ENCODE peak calls at places on chromosomes 13 and 19, in four cellular contexts. V, N, A and J are unnamed samples.

GRCh38 chr13:28822801-28823200 is 2.7 kb downstream of the MTUS2 start:
- DNase-seq in V (no peak), N (no peak), A (no peak), J (no peak)

GRCh38 chr13:29909975-29910674 is 59.7 kb upstream of the UBL3 start:
- DNase-seq in V (no peak), N (no peak), A (no peak), J (no peak)

GRCh38 chr13:113411216-113412023 is 41.9 kb downstream of the ADPRHL1 start:
- DNase-seq in V (no peak), N (peak), A (peak), J (no peak)

GRCh38 chr13:94331281-94331680 is 148.2 kb downstream of the DCT start:
- DNase-seq in V (no peak), N (no peak), A (no peak), J (no peak)

GRCh38 chr13:25046985-25047660 is 48.8 kb upstream of the PABPC3 start:
- DNase-seq in V (no peak), N (no peak), A (no peak), J (peak)

GRCh38 chr13:104953588-104953987 is 1581.9 kb downstream of the EFNB2 start:
- DNase-seq in V (no peak), N (no peak), A (no peak), J (peak)

GRCh38 chr13:51761638-51762350 is 42.2 kb downstream of the DHRS12 start:
- DNase-seq in V (no peak), N (no peak), A (no peak), J (no peak)

GRCh38 chr13:66424417-66424816 is 805.7 kb downstream of the PCDH9 start:
- DNase-seq in V (no peak), N (no peak), A (no peak), J (no peak)

GRCh38 chr13:74092711-74093110 is 41.5 kb downstream of the KLF12 start:
- DNase-seq in V (no peak), N (no peak), A (no peak), J (no peak)

GRCh38 chr13:101026736-101027398 is 352.3 kb upstream of the TMTC4 start:
- DNase-seq in V (no peak), N (no peak), A (no peak), J (no peak)

GRCh38 chr19:17860331-17860992 is 752 bp downstream of the RPL18A start:
- DNase-seq in V (peak), N (no peak), A (no peak), J (no peak)

GRCh38 chr13:111546921-111547675 is 226.7 kb downstream of the TEX29 start:
- DNase-seq in V (no peak), N (no peak), A (no peak), J (no peak)

GRCh38 chr19:19448238-19448544 is 42.7 kb downstream of the GATAD2A start:
- DNase-seq in V (no peak), N (no peak), A (no peak), J (no peak)

GRCh38 chr13:48431431-48431830 is 18.5 kb upstream of the LPAR6 start:
- DNase-seq in V (no peak), N (no peak), A (peak), J (no peak)

GRCh38 chr13:57925250-57925649 is 293.7 kb downstream of the PCDH17 start:
- DNase-seq in V (no peak), N (no peak), A (no peak), J (no peak)

GRCh38 chr13:20410726-20411125 is 114.9 kb downstream of the CRYL1 start:
- DNase-seq in V (no peak), N (no peak), A (no peak), J (no peak)

GRCh38 chr13:35984776-35985453 is 146.3 kb downstream of the DCLK1 start:
- DNase-seq in V (no peak), N (no peak), A (no peak), J (peak)

GRCh38 chr19:619286-620002 is 13.9 kb downstream of the POLRMT start:
- DNase-seq in V (no peak), N (no peak), A (no peak), J (no peak)

GRCh38 chr19:17435218-17435617 is 13.2 kb downstream of the TMEM221 start:
- DNase-seq in V (no peak), N (no peak), A (no peak), J (no peak)

GRCh38 chr19:4319067-4319718 is 14.8 kb downstream of the FSD1 start:
- DNase-seq in V (no peak), N (no peak), A (no peak), J (peak)

GRCh38 chr19:10603084-10603872 is 16.2 kb upstream of the AP1M2 start:
- DNase-seq in V (peak), N (no peak), A (no peak), J (peak)

GRCh38 chr13:29503041-29503837 is 92.2 kb downstream of the SLC7A1 start:
- DNase-seq in V (peak), N (no peak), A (no peak), J (peak)

GRCh38 chr13:75931116-75931515 is 295.0 kb downstream of the LMO7 start:
- DNase-seq in V (no peak), N (no peak), A (no peak), J (no peak)

GRCh38 chr19:1907563-1908363 is 2.6 kb downstream of the ADAT3 start:
- DNase-seq in V (peak), N (no peak), A (peak), J (no peak)

GRCh38 chr13:114025432-114026127 is 51.7 kb upstream of the C13orf46 start:
- DNase-seq in V (no peak), N (no peak), A (no peak), J (peak)

GRCh38 chr19:1920644-1921043 is 15.4 kb downstream of the ADAT3 start:
- DNase-seq in V (no peak), N (no peak), A (no peak), J (no peak)

GRCh38 chr13:102580552-102581169 is 16.1 kb upstream of the TPP2 start:
- DNase-seq in V (peak), N (peak), A (peak), J (peak)

GRCh38 chr13:78201411-78201810 is 282.8 kb upstream of the EDNRB start:
- DNase-seq in V (no peak), N (no peak), A (no peak), J (no peak)

GRCh38 chr13:33785384-33785783 is 32.6 kb upstream of the RFC3 start:
- DNase-seq in V (peak), N (no peak), A (no peak), J (no peak)
- TF ChIP-seq ELF1 in V (no peak), N (no peak), A (no peak), J (no peak)

GRCh38 chr13:71320452-71320851 is 546.6 kb downstream of the DACH1 start:
- DNase-seq in V (no peak), N (no peak), A (peak), J (no peak)
- TF ChIP-seq ELF1 in V (no peak), N (no peak), A (no peak), J (no peak)

GRCh38 chr19:38734176-38734425 is 10.2 kb downstream of the CAPN12 start:
- DNase-seq in V (no peak), N (no peak), A (no peak), J (no peak)

GRCh38 chr19:38736036-38736412 is 8.2 kb downstream of the CAPN12 start:
- DNase-seq in V (peak), N (no peak), A (no peak), J (peak)

GRCh38 chr19:38735257-38735686 is 9.0 kb downstream of the CAPN12 start:
- DNase-seq in V (peak), N (no peak), A (no peak), J (peak)

GRCh38 chr19:38733493-38734175 is 10.6 kb downstream of the CAPN12 start:
- DNase-seq in V (no peak), N (no peak), A (no peak), J (no peak)

DNA sequence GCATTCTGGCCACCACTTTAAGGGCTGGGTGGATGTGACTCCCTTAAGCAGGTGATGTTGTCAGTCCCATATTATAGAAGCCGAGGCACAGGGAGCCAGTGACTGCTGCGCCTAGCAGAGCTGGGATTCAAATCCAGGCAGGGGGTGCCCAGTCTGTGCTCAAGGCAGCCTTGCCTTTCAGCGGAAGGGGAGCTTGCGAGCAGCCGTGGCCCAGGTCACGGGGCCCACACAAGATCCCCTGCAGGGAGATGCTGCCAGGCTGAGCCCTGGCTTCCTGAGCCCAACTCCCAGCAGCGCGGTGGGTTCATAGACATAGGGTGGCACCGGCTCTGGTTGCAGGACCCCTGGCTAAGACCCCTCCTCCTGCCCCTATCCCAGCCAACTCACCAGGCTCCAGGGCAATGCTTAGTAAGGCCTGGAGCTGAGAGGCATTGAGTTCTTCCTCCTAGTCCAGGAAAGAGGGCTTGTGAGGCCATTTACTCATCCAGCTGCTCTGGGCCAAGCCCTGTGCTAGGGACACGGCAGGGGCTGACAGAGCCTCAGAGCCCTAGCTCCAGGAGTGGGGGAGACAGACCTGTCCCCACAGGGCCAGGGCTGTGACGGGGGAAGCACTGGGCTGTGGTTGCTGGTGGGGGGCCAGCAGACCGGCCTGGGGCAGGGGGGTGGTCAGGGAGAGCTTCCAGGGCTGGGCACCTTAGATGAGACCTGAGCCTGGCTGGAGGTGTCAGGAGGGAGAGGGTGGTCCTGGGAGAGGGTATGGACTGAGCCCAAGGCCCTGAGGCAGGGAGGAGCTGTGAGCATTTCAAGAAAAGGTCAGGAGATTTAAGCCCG is 9.6 kb downstream of the CAPN12 start:
- DNase-seq in V (no peak), N (no peak), A (no peak), J (no peak)
- TF ChIP-seq ELF1 in V (no peak), N (no peak), A (no peak), J (no peak)

GRCh38 chr19:46515879-46516350 is 20.2 kb upstream of the PNMA8B start:
- DNase-seq in V (peak), N (no peak), A (peak), J (peak)
- TF ChIP-seq ELF1 in V (no peak), N (no peak), A (no peak), J (no peak)

DNA sequence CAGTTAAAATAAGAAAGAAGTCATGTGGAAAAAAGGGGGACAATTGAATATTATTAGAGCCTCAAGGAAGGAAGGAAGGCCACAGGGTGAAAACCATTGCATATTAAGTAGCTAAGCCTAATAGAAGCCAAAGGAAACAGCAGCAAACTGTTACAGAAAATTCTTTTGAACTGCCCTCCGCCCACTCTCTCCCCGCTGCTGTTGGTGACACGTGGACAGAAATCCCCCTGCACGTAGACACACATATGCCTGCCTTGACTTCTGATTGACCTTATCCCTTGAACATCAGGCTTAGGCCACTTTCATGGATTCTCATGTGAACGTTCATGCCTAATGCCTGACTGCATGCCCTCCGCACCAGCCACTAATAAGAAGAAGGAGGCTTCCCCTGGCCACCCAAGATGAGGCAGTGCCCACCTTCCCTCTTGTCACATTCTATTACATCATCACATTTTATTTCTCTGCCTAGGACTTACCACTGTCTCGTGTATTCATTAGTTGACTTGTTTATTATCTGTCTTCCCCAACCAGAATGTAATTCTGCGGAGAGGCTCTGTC is 229.2 kb downstream of the KCNRG start:
- DNase-seq in V (no peak), N (no peak), A (peak), J (no peak)
- TF ChIP-seq ELF1 in V (no peak), N (no peak), A (no peak), J (no peak)

GRCh38 chr13:42893346-42893745 is 98.7 kb downstream of the EPSTI1 start:
- DNase-seq in V (no peak), N (no peak), A (no peak), J (no peak)
- TF ChIP-seq ELF1 in V (no peak), N (no peak), A (no peak), J (no peak)

DNA sequence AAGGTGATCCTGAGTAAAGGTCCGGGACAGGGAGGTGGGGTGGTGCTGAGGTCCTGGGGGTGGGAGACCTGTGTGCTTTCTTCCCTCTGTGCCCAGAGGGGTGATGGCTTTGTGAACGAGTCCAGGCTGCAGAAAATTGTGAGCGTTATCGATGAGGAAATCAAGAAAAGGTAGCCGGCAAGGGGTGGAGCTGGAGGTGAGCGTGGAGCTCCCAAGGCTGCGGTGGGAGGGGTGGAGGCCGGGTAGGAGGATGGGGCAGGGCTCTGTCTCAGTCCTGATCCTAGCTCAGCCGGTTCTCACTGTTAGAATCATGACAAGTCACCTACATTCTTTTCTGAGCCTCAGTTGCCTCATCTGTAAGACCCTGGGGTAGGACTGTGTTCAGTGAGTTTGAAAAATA is 4.0 kb downstream of the SELENOV start:
- DNase-seq in V (peak), N (no peak), A (no peak), J (no peak)
- TF ChIP-seq ELF1 in V (no peak), N (no peak), A (no peak), J (no peak)

DNA sequence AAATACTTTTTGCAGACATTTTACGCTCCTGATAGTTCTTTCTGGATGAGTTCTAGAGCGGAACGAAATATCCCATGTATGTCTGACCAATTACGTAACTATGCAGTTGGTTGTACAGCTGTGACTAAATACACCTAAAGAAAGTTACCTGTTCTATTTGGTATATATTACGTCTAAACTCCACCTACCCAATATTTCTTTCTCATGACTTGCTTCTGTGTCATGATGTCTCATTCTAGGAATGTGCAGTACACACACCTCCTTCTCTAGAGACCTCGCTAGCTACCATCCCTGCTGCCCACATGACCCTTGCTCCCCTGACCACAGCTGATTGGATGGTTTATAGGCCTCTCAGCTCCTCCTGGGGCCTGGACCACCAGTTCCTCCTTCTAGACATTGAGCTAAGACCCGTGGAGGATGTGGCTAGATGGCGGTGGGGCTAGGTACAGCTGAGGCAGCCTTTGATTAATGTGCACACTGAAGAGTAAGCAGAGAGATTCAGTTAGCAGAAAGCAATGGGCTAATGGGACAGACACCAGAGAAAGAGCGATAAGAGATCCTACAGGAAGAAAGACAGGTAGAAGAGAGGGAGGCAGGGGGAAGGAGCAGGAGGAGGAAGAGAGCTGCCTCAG is 422.1 kb downstream of the COG6 start:
- DNase-seq in V (no peak), N (no peak), A (no peak), J (no peak)
- TF ChIP-seq ELF1 in V (no peak), N (no peak), A (no peak), J (no peak)

GRCh38 chr13:96821381-96821780 is 172.9 kb downstream of the OXGR1 start:
- DNase-seq in V (no peak), N (no peak), A (no peak), J (no peak)

GRCh38 chr13:96819375-96819774 is 174.9 kb downstream of the OXGR1 start:
- DNase-seq in V (no peak), N (no peak), A (no peak), J (no peak)

GRCh38 chr13:96822900-96823299 is 171.4 kb downstream of the OXGR1 start:
- DNase-seq in V (peak), N (peak), A (peak), J (peak)

GRCh38 chr13:96824110-96824509 is 170.2 kb downstream of the OXGR1 start:
- DNase-seq in V (no peak), N (no peak), A (no peak), J (no peak)

GRCh38 chr13:96821971-96822370 is 172.3 kb downstream of the OXGR1 start:
- DNase-seq in V (no peak), N (no peak), A (no peak), J (no peak)
- TF ChIP-seq ELF1 in V (no peak), N (no peak), A (no peak), J (no peak)